ENCODE peak calls at places on chromosomes 4 and X, in five cellular contexts. One of them, this sample, is unnamed.

GRCh38 chr4:113446019-113446418 is 315.5 kb downstream of the CAMK2D start:
- DNase-seq in trophoblast cell: no peak
- DNase-seq in mesenchymal stem cell: peak; percentile 64
- DNase-seq in H1: no peak
- DNase-seq in neuronal stem cell: no peak
- DNase-seq in this sample: no peak

GRCh38 chrX:48064261-48064660 is 7.2 kb downstream of the ZNF630 start:
- DNase-seq in neuronal stem cell: no peak
- DNase-seq in trophoblast cell: peak; percentile 52
- DNase-seq in H1: no peak
- DNase-seq in mesenchymal stem cell: no peak
- DNase-seq in this sample: no peak

GRCh38 chrX:35244796-35245508 is 302.4 kb downstream of the FAM47B start:
- DNase-seq in mesenchymal stem cell: no peak
- DNase-seq in trophoblast cell: no peak
- DNase-seq in H1: no peak
- DNase-seq in neuronal stem cell: no peak
- DNase-seq in this sample: no peak

GRCh38 chr4:3045500-3045850 is 28.9 kb downstream of the HTT-AS start:
- DNase-seq in H1: no peak
- DNase-seq in mesenchymal stem cell: peak; percentile 56
- DNase-seq in neuronal stem cell: no peak
- DNase-seq in trophoblast cell: peak; percentile 35
- DNase-seq in this sample: no peak

GRCh38 chr4:73446336-73446938 is 10.4 kb downstream of the AFP start:
- DNase-seq in H1: no peak
- DNase-seq in trophoblast cell: peak; percentile 81
- DNase-seq in mesenchymal stem cell: peak; percentile 60
- DNase-seq in neuronal stem cell: peak; percentile 18
- DNase-seq in this sample: no peak

GRCh38 chr4:151563194-151563593 is 154.2 kb downstream of the FHIP1A start:
- DNase-seq in neuronal stem cell: no peak
- DNase-seq in mesenchymal stem cell: no peak
- DNase-seq in H1: no peak
- DNase-seq in trophoblast cell: no peak
- DNase-seq in this sample: no peak

GRCh38 chr4:44651425-44651824 is at the start of gene YIPF7:
- DNase-seq in mesenchymal stem cell: no peak
- DNase-seq in H1: no peak
- DNase-seq in trophoblast cell: no peak
- DNase-seq in neuronal stem cell: no peak
- DNase-seq in this sample: no peak

GRCh38 chrX:29555465-29556091 is 659.8 kb upstream of the MAGEB2 start:
- DNase-seq in H1: no peak
- DNase-seq in neuronal stem cell: no peak
- DNase-seq in mesenchymal stem cell: no peak
- DNase-seq in trophoblast cell: no peak
- DNase-seq in this sample: no peak

GRCh38 chrX:74242050-74242449 is 61.9 kb upstream of the ZCCHC13 start:
- DNase-seq in neuronal stem cell: no peak
- DNase-seq in trophoblast cell: no peak
- DNase-seq in mesenchymal stem cell: peak; percentile 83
- DNase-seq in H1: no peak
- DNase-seq in this sample: no peak

GRCh38 chr4:1632109-1633104 is 51.7 kb downstream of the FAM53A start:
- DNase-seq in neuronal stem cell: no peak
- DNase-seq in trophoblast cell: no peak
- DNase-seq in mesenchymal stem cell: no peak
- DNase-seq in H1: no peak
- DNase-seq in this sample: no peak

GRCh38 chr4:123930971-123931370 is 534.4 kb downstream of the SPRY1 start:
- DNase-seq in mesenchymal stem cell: peak; percentile 26
- DNase-seq in H1: no peak
- DNase-seq in trophoblast cell: peak; percentile 34
- DNase-seq in neuronal stem cell: no peak
- DNase-seq in this sample: no peak

GRCh38 chr4:183636488-183636887 is 22.5 kb downstream of the RWDD4 start:
- DNase-seq in neuronal stem cell: no peak
- DNase-seq in mesenchymal stem cell: no peak
- DNase-seq in trophoblast cell: no peak
- DNase-seq in H1: no peak
- DNase-seq in this sample: no peak
- H4K8ac ChIP-seq in neuronal stem cell: no peak overlapping the region
- H4K8ac ChIP-seq in mesenchymal stem cell: no peak overlapping the region
- H4K8ac ChIP-seq in trophoblast cell: no peak overlapping the region
- H4K8ac ChIP-seq in H1: no peak overlapping the region
- H4K8ac ChIP-seq in this sample: no peak overlapping the region

GRCh38 chrX:45715787-45716186 is 515.1 kb upstream of the DIPK2B start:
- DNase-seq in trophoblast cell: no peak
- DNase-seq in H1: no peak
- DNase-seq in neuronal stem cell: no peak
- DNase-seq in mesenchymal stem cell: no peak
- DNase-seq in this sample: no peak

GRCh38 chrX:45714864-45715263 is 514.2 kb upstream of the DIPK2B start:
- DNase-seq in mesenchymal stem cell: peak; percentile 79
- DNase-seq in H1: no peak
- DNase-seq in neuronal stem cell: no peak
- DNase-seq in trophoblast cell: peak; percentile 21
- DNase-seq in this sample: no peak

GRCh38 chrX:45718676-45719075 is 518.0 kb upstream of the DIPK2B start:
- DNase-seq in trophoblast cell: no peak
- DNase-seq in H1: no peak
- DNase-seq in mesenchymal stem cell: no peak
- DNase-seq in neuronal stem cell: no peak
- DNase-seq in this sample: no peak

GRCh38 chrX:45719751-45720501 is 519.2 kb upstream of the DIPK2B start:
- DNase-seq in neuronal stem cell: no peak
- DNase-seq in mesenchymal stem cell: no peak
- DNase-seq in trophoblast cell: no peak
- DNase-seq in H1: no peak
- DNase-seq in this sample: no peak

DNA sequence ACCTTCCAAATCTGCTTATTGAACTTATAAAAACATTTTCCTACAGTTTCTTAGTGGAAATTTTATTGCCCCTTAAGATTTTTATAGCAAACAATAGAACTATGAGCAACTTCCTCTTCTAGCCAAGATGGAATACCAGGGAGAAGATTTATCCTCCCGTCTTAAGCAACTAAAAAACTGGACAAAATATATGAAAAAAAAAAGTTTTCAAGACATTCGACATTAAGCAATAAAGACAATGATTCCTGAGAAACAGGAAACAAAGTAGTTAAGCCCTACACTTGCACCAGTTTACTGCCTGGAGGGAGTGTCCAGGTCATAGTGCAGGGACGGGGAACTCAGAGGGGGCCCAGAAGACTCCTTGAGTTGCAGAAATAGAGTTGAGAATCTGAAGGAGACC is 516.1 kb upstream of the DIPK2B start:
- DNase-seq in trophoblast cell: no peak
- DNase-seq in neuronal stem cell: no peak
- DNase-seq in mesenchymal stem cell: no peak
- DNase-seq in H1: no peak
- DNase-seq in this sample: no peak
- H2BK12ac ChIP-seq in trophoblast cell: no peak overlapping the region
- H2BK12ac ChIP-seq in neuronal stem cell: no peak overlapping the region
- H2BK12ac ChIP-seq in mesenchymal stem cell: no peak overlapping the region
- H2BK12ac ChIP-seq in H1: no peak overlapping the region
- H2BK12ac ChIP-seq in this sample: no peak overlapping the region

GRCh38 chrX:132843387-132843786 is 115.0 kb downstream of the HS6ST2 start:
- DNase-seq in mesenchymal stem cell: no peak
- DNase-seq in neuronal stem cell: no peak
- DNase-seq in H1: no peak
- DNase-seq in trophoblast cell: no peak
- DNase-seq in this sample: no peak
- H4K8ac ChIP-seq in mesenchymal stem cell: no peak overlapping the region
- H4K8ac ChIP-seq in neuronal stem cell: no peak overlapping the region
- H4K8ac ChIP-seq in H1: no peak overlapping the region
- H4K8ac ChIP-seq in trophoblast cell: no peak overlapping the region
- H4K8ac ChIP-seq in this sample: no peak overlapping the region

GRCh38 chrX:39550795-39551361 is 546.9 kb downstream of the BCOR start:
- DNase-seq in mesenchymal stem cell: no peak
- DNase-seq in H1: no peak
- DNase-seq in neuronal stem cell: no peak
- DNase-seq in trophoblast cell: peak; percentile 6
- DNase-seq in this sample: no peak
- H2BK12ac ChIP-seq in mesenchymal stem cell: no peak overlapping the region
- H2BK12ac ChIP-seq in H1: no peak overlapping the region
- H2BK12ac ChIP-seq in neuronal stem cell: no peak overlapping the region
- H2BK12ac ChIP-seq in trophoblast cell: no peak overlapping the region
- H2BK12ac ChIP-seq in this sample: no peak overlapping the region

GRCh38 chrX:54024350-54024749 is 19.9 kb downstream of the PHF8 start:
- DNase-seq in H1: no peak
- DNase-seq in mesenchymal stem cell: no peak
- DNase-seq in neuronal stem cell: no peak
- DNase-seq in trophoblast cell: no peak
- DNase-seq in this sample: no peak

GRCh38 chrX:54029543-54030143 is 14.6 kb downstream of the PHF8 start:
- DNase-seq in trophoblast cell: no peak
- DNase-seq in H1: no peak
- DNase-seq in mesenchymal stem cell: no peak
- DNase-seq in neuronal stem cell: no peak
- DNase-seq in this sample: no peak

GRCh38 chrX:54030329-54030728 is 13.9 kb downstream of the PHF8 start:
- DNase-seq in H1: no peak
- DNase-seq in neuronal stem cell: no peak
- DNase-seq in trophoblast cell: no peak
- DNase-seq in mesenchymal stem cell: no peak
- DNase-seq in this sample: no peak
- H4K8ac ChIP-seq in H1: no peak overlapping the region
- H4K8ac ChIP-seq in neuronal stem cell: no peak overlapping the region
- H4K8ac ChIP-seq in trophoblast cell: no peak overlapping the region
- H4K8ac ChIP-seq in mesenchymal stem cell: no peak overlapping the region
- H4K8ac ChIP-seq in this sample: no peak overlapping the region

GRCh38 chr4:20403846-20404245 is 152.1 kb downstream of the SLIT2 start:
- DNase-seq in mesenchymal stem cell: no peak
- DNase-seq in H1: no peak
- DNase-seq in neuronal stem cell: no peak
- DNase-seq in trophoblast cell: no peak
- DNase-seq in this sample: no peak
- H2BK12ac ChIP-seq in mesenchymal stem cell: no peak overlapping the region
- H2BK12ac ChIP-seq in H1: no peak overlapping the region
- H2BK12ac ChIP-seq in neuronal stem cell: no peak overlapping the region
- H2BK12ac ChIP-seq in trophoblast cell: no peak overlapping the region
- H2BK12ac ChIP-seq in this sample: no peak overlapping the region

GRCh38 chr4:141587897-141588296 is 48.5 kb upstream of the IL15 start:
- DNase-seq in H1: no peak
- DNase-seq in mesenchymal stem cell: peak; percentile 9
- DNase-seq in neuronal stem cell: no peak
- DNase-seq in trophoblast cell: no peak
- DNase-seq in this sample: no peak
- H4K8ac ChIP-seq in H1: no peak overlapping the region
- H4K8ac ChIP-seq in mesenchymal stem cell: no peak overlapping the region
- H4K8ac ChIP-seq in neuronal stem cell: no peak overlapping the region
- H4K8ac ChIP-seq in trophoblast cell: no peak overlapping the region
- H4K8ac ChIP-seq in this sample: no peak overlapping the region

GRCh38 chr4:16464651-16465050 is 238.4 kb upstream of the TAPT1 start:
- DNase-seq in neuronal stem cell: no peak
- DNase-seq in mesenchymal stem cell: no peak
- DNase-seq in H1: no peak
- DNase-seq in trophoblast cell: no peak
- DNase-seq in this sample: no peak

GRCh38 chr4:16472537-16472936 is 246.3 kb upstream of the TAPT1 start:
- DNase-seq in mesenchymal stem cell: no peak
- DNase-seq in neuronal stem cell: no peak
- DNase-seq in H1: no peak
- DNase-seq in trophoblast cell: peak; percentile 18
- DNase-seq in this sample: no peak

GRCh38 chr4:16461362-16461761 is 235.1 kb upstream of the TAPT1 start:
- DNase-seq in neuronal stem cell: no peak
- DNase-seq in H1: no peak
- DNase-seq in mesenchymal stem cell: peak; percentile 4
- DNase-seq in trophoblast cell: peak; percentile 12
- DNase-seq in this sample: no peak

GRCh38 chr4:16467061-16467460 is 240.8 kb upstream of the TAPT1 start:
- DNase-seq in mesenchymal stem cell: no peak
- DNase-seq in H1: no peak
- DNase-seq in trophoblast cell: no peak
- DNase-seq in neuronal stem cell: no peak
- DNase-seq in this sample: no peak

DNA sequence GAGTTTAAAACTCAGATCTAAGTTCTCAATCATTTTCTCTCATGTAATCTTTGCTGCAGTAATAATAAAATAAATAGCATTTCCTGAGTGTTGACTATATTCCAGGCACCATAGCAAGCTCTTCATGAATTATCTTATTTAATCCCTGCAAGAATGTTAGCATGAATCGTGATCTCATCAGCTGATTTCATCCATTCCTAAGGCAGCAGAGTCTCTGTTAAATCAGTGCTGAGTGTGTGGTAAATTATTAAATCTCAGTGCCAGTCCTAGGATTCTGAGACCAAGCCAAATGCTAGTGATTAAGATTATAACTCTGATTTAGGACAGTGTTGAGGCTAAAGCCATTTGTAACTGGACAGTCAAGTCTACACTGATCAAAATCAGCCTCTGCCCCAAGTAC is 240.3 kb upstream of the TAPT1 start:
- DNase-seq in trophoblast cell: no peak
- DNase-seq in neuronal stem cell: no peak
- DNase-seq in H1: no peak
- DNase-seq in mesenchymal stem cell: no peak
- DNase-seq in this sample: no peak
- H2BK12ac ChIP-seq in trophoblast cell: no peak overlapping the region
- H2BK12ac ChIP-seq in neuronal stem cell: no peak overlapping the region
- H2BK12ac ChIP-seq in H1: no peak overlapping the region
- H2BK12ac ChIP-seq in mesenchymal stem cell: no peak overlapping the region
- H2BK12ac ChIP-seq in this sample: no peak overlapping the region

DNA sequence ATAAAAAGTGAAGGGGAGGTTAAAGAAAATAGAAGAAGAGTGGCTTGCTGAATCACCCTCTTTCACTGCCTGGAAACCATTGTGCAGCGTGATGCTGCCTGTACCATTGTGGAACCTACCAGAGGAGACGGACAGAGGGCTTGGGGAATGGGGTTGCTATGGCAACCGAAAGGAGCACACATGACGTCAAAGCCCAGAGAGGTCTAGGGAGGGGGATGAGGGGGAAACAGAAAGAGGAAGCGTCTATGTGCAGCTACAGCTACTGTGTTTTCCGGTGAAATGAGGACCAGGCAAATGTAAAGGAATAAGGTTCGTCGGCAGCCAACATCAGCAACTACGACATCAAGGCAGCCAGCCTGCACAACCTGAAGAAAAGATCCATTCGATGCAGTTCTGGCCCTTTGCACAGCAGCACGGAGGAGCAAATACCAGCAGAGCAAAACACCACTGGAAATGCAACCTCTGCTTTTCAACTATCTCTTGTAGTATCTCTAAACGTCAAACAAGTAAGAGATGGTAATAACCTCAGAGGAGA is at the start of gene MAPK10:
- DNase-seq in trophoblast cell: peak; percentile 39
- DNase-seq in H1: peak; percentile 27
- DNase-seq in mesenchymal stem cell: peak; percentile 98
- DNase-seq in neuronal stem cell: peak; percentile 97
- DNase-seq in this sample: peak; percentile 82
- H4K8ac ChIP-seq in trophoblast cell: no peak within 1 kb of the TSS
- H4K8ac ChIP-seq in H1: no peak within 1 kb of the TSS
- H4K8ac ChIP-seq in mesenchymal stem cell: peak within 1 kb of the TSS; percentile 33
- H4K8ac ChIP-seq in neuronal stem cell: no peak within 1 kb of the TSS
- H4K8ac ChIP-seq in this sample: no peak within 1 kb of the TSS

DNA sequence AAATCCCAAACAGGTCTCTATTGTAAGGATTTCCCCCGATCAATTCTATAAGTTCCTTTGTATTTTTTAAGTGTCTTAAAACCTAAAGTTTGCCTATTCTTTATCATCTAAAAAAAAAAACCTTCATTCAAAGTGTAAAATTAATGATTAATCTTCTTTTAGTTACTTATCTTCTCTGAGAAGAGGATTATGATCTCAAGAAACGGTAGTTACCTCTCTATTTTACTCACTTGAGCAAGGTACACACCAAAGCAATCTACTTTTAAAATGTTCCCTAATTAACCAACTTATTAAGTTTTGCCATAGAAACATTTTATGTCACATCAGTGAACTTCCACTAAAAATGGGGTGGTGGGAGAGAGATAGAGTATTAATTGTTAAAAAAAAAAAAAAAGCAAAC is 15.2 kb upstream of the GALNT7 start:
- DNase-seq in H1: no peak
- DNase-seq in mesenchymal stem cell: no peak
- DNase-seq in trophoblast cell: no peak
- DNase-seq in neuronal stem cell: no peak
- DNase-seq in this sample: no peak
- H2BK12ac ChIP-seq in H1: no peak overlapping the region
- H2BK12ac ChIP-seq in mesenchymal stem cell: no peak overlapping the region
- H2BK12ac ChIP-seq in trophoblast cell: no peak overlapping the region
- H2BK12ac ChIP-seq in neuronal stem cell: no peak overlapping the region
- H2BK12ac ChIP-seq in this sample: no peak overlapping the region

This sample was measured in H9.